ENCODE peak calls at places on chromosomes 13 and 19, in seven cellular contexts. One of them, this sample, is unnamed.

GRCh38 chr13:27053902-27054595 is 117.6 kb downstream of the USP12 start:
- DNase-seq in A549: no peak
- DNase-seq in left lung: no peak
- DNase-seq in fibroblast of the conjunctiva: peak
- DNase-seq in cardiac fibroblast: peak
- DNase-seq in HEK293T: no peak
- DNase-seq in GM03348: peak
- DNase-seq in this sample: peak

GRCh38 chr13:99339736-99340392 is 32.7 kb upstream of the GPR183 start:
- DNase-seq in A549: no peak
- DNase-seq in left lung: no peak
- DNase-seq in fibroblast of the conjunctiva: no peak
- DNase-seq in cardiac fibroblast: peak
- DNase-seq in HEK293T: no peak
- DNase-seq in GM03348: peak
- DNase-seq in this sample: no peak

GRCh38 chr13:41577437-41577836 is 120.1 kb downstream of the RGCC start:
- DNase-seq in A549: no peak
- DNase-seq in left lung: peak
- DNase-seq in fibroblast of the conjunctiva: peak
- DNase-seq in cardiac fibroblast: peak
- DNase-seq in HEK293T: no peak
- DNase-seq in GM03348: peak
- DNase-seq in this sample: no peak

GRCh38 chr19:57934820-57935665 is at the start of gene ZNF418:
- DNase-seq in A549: peak
- DNase-seq in left lung: peak
- DNase-seq in fibroblast of the conjunctiva: peak
- DNase-seq in cardiac fibroblast: peak
- DNase-seq in HEK293T: no peak
- DNase-seq in GM03348: peak
- DNase-seq in this sample: peak

GRCh38 chr19:21590868-21591267 is 85.5 kb downstream of the ZNF429 start:
- DNase-seq in A549: no peak
- DNase-seq in left lung: no peak
- DNase-seq in fibroblast of the conjunctiva: no peak
- DNase-seq in cardiac fibroblast: no peak
- DNase-seq in HEK293T: no peak
- DNase-seq in GM03348: no peak
- DNase-seq in this sample: no peak

GRCh38 chr19:34962281-34962944 is 1.6 kb downstream of the ZNF792 start:
- DNase-seq in A549: no peak
- DNase-seq in left lung: no peak
- DNase-seq in fibroblast of the conjunctiva: no peak
- DNase-seq in cardiac fibroblast: no peak
- DNase-seq in HEK293T: no peak
- DNase-seq in GM03348: no peak
- DNase-seq in this sample: peak

GRCh38 chr13:29934531-29935308 is 84.3 kb upstream of the UBL3 start:
- DNase-seq in A549: no peak
- DNase-seq in left lung: no peak
- DNase-seq in fibroblast of the conjunctiva: no peak
- DNase-seq in cardiac fibroblast: no peak
- DNase-seq in HEK293T: no peak
- DNase-seq in GM03348: no peak
- DNase-seq in this sample: no peak

GRCh38 chr19:29774126-29774525 is 37.7 kb upstream of the CCNE1 start:
- DNase-seq in A549: no peak
- DNase-seq in left lung: no peak
- DNase-seq in fibroblast of the conjunctiva: no peak
- DNase-seq in cardiac fibroblast: no peak
- DNase-seq in HEK293T: no peak
- DNase-seq in GM03348: no peak
- DNase-seq in this sample: no peak

GRCh38 chr19:39057615-39058014 is 25.3 kb upstream of the FBXO27 start:
- DNase-seq in A549: no peak
- DNase-seq in left lung: no peak
- DNase-seq in fibroblast of the conjunctiva: no peak
- DNase-seq in cardiac fibroblast: no peak
- DNase-seq in HEK293T: no peak
- DNase-seq in GM03348: no peak
- DNase-seq in this sample: no peak

GRCh38 chr19:37505958-37506386 is 767 bp upstream of the ZNF793 start:
- DNase-seq in A549: no peak
- DNase-seq in left lung: no peak
- DNase-seq in fibroblast of the conjunctiva: no peak
- DNase-seq in cardiac fibroblast: no peak
- DNase-seq in HEK293T: no peak
- DNase-seq in GM03348: no peak
- DNase-seq in this sample: no peak

GRCh38 chr19:1360126-1360817 is 23.4 kb upstream of the NDUFS7 start:
- DNase-seq in A549: no peak
- DNase-seq in left lung: no peak
- DNase-seq in fibroblast of the conjunctiva: no peak
- DNase-seq in cardiac fibroblast: no peak
- DNase-seq in HEK293T: no peak
- DNase-seq in GM03348: no peak
- DNase-seq in this sample: no peak

GRCh38 chr19:12603714-12604113 is 6.9 kb downstream of the ZNF490 start:
- DNase-seq in A549: no peak
- DNase-seq in left lung: no peak
- DNase-seq in fibroblast of the conjunctiva: no peak
- DNase-seq in cardiac fibroblast: no peak
- DNase-seq in HEK293T: no peak
- DNase-seq in GM03348: no peak
- DNase-seq in this sample: peak

GRCh38 chr19:10510301-10510802 is 6.9 kb downstream of the S1PR5 start:
- DNase-seq in A549: peak
- DNase-seq in left lung: no peak
- DNase-seq in fibroblast of the conjunctiva: no peak
- DNase-seq in cardiac fibroblast: peak
- DNase-seq in HEK293T: peak
- DNase-seq in GM03348: peak
- DNase-seq in this sample: peak

GRCh38 chr13:31274345-31274870 is 74.6 kb downstream of the B3GLCT start:
- DNase-seq in A549: no peak
- DNase-seq in left lung: no peak
- DNase-seq in fibroblast of the conjunctiva: no peak
- DNase-seq in cardiac fibroblast: peak
- DNase-seq in HEK293T: no peak
- DNase-seq in GM03348: no peak
- DNase-seq in this sample: no peak

GRCh38 chr13:93903909-93904308 is 575.6 kb downstream of the DCT start:
- DNase-seq in A549: no peak
- DNase-seq in left lung: no peak
- DNase-seq in fibroblast of the conjunctiva: no peak
- DNase-seq in cardiac fibroblast: no peak
- DNase-seq in HEK293T: no peak
- DNase-seq in GM03348: no peak
- DNase-seq in this sample: no peak

GRCh38 chr13:108448891-108449290 is 179.4 kb downstream of the TNFSF13B start:
- DNase-seq in A549: no peak
- DNase-seq in left lung: no peak
- DNase-seq in fibroblast of the conjunctiva: no peak
- DNase-seq in cardiac fibroblast: no peak
- DNase-seq in HEK293T: no peak
- DNase-seq in GM03348: no peak
- DNase-seq in this sample: no peak

This sample was measured in Daoy.